ENCODE peak calls at places on chromosomes 12 and 14, in seven cellular contexts. D is hepatocyte, M is choroid plexus epithelial cell, V is fibroblast of pulmonary artery, S is foreskin fibroblast, L is PC-9, N is uterus. B is an unnamed sample.

GRCh38 chr14:64212666-64213065 is 81.5 kb downstream of the ESR2 start:
- DNase-seq in D (no peak), S (no peak), N (no peak), V (no peak), M (no peak), L (no peak), B (no peak)

GRCh38 chr14:92985521-92985920 is 62.6 kb downstream of the CHGA start:
- DNase-seq in V (no peak), D (no peak), N (no peak), L (no peak), S (no peak), M (no peak), B (no peak)

GRCh38 chr12:68180792-68181744 is 21.5 kb upstream of the IFNG start:
- DNase-seq in D (peak), S (no peak), V (no peak), L (no peak), N (no peak), M (peak), B (no peak)

GRCh38 chr12:123671876-123672275 is 963 bp downstream of the TCTN2 start:
- DNase-seq in M (peak), V (no peak), D (no peak), N (no peak), L (no peak), S (peak), B (no peak)

GRCh38 chr12:13503094-13503835 is 306.7 kb downstream of the EMP1 start:
- DNase-seq in M (no peak), S (no peak), N (no peak), V (no peak), D (peak), L (no peak), B (no peak)

GRCh38 chr14:92754956-92755355 is 6.5 kb upstream of the LGMN start:
- DNase-seq in N (no peak), V (no peak), M (no peak), D (no peak), S (no peak), L (no peak), B (no peak)

GRCh38 chr12:113208041-113208934 is 13.0 kb upstream of the TPCN1 start:
- DNase-seq in S (peak), V (peak), N (no peak), D (no peak), M (peak), L (no peak), B (peak)

GRCh38 chr12:75289678-75290200 is 40.4 kb downstream of the CAPS2 start:
- DNase-seq in D (no peak), S (peak), N (no peak), L (no peak), V (peak), M (peak), B (no peak)

GRCh38 chr12:58496411-58496810 is 423.9 kb downstream of the LRIG3 start:
- DNase-seq in L (peak), V (peak), M (peak), N (no peak), S (no peak), D (no peak), B (no peak)

GRCh38 chr14:31692376-31692781 is 131.2 kb downstream of the NUBPL start:
- DNase-seq in N (no peak), V (peak), S (peak), L (no peak), M (peak), D (no peak), B (no peak)

GRCh38 chr12:10982244-10982643 is 4.5 kb downstream of the TAS2R50 start:
- DNase-seq in L (no peak), N (no peak), V (no peak), M (no peak), S (no peak), D (no peak), B (no peak)

GRCh38 chr14:55807536-55807935 is 227.5 kb downstream of the KTN1 start:
- DNase-seq in N (no peak), S (no peak), M (no peak), V (no peak), D (no peak), L (no peak), B (no peak)

GRCh38 chr14:26598672-26599131 is 869 bp upstream of the NOVA1 start:
- DNase-seq in S (no peak), M (no peak), L (no peak), D (no peak), V (peak), N (no peak), B (no peak)

GRCh38 chr12:64826234-64826633 is 1.8 kb downstream of the TBC1D30 start:
- DNase-seq in D (peak), N (peak), S (no peak), M (peak), L (no peak), V (peak), B (no peak)

GRCh38 chr14:104140213-104140462 is 1.8 kb downstream of the KIF26A start:
- DNase-seq in N (no peak), D (no peak), M (no peak), S (no peak), L (no peak), V (no peak), B (peak)

GRCh38 chr12:101521136-101521535 is 46.0 kb downstream of the SPIC start:
- DNase-seq in D (no peak), M (no peak), N (no peak), S (no peak), V (no peak), L (no peak), B (no peak)

GRCh38 chr12:47979686-47980085 is 16.3 kb downstream of the TMEM106C start:
- DNase-seq in V (no peak), M (no peak), S (no peak), N (no peak), L (no peak), D (no peak), B (no peak)

GRCh38 chr12:66744956-66745383 is 66.1 kb upstream of the GRIP1 start:
- DNase-seq in V (no peak), N (no peak), S (no peak), M (no peak), D (peak), L (no peak), B (no peak)

GRCh38 chr12:48078901-48079300 is 27.0 kb downstream of the SENP1 start:
- DNase-seq in V (peak), N (no peak), L (peak), D (no peak), S (peak), M (peak), B (no peak)

GRCh38 chr12:57755454-57756372 is 810 bp downstream of the MARCHF9 start:
- DNase-seq in M (no peak), S (no peak), L (peak), N (no peak), D (peak), V (no peak), B (no peak)

GRCh38 chr12:3154006-3154405 is 76.8 kb downstream of the TSPAN9 start:
- DNase-seq in S (no peak), N (no peak), V (no peak), M (no peak), L (no peak), D (no peak), B (no peak)

GRCh38 chr12:59650594-59651229 is 54.9 kb downstream of the SLC16A7 start:
- DNase-seq in V (peak), D (no peak), S (no peak), L (no peak), M (peak), N (no peak), B (no peak)

GRCh38 chr12:26028953-26029740 is 70.7 kb downstream of the RASSF8 start:
- DNase-seq in L (peak), N (no peak), S (peak), M (peak), D (peak), V (peak), B (no peak)

GRCh38 chr14:99182548-99183115 is 89.4 kb downstream of the BCL11B start:
- DNase-seq in V (no peak), N (no peak), S (no peak), D (no peak), M (no peak), L (no peak), B (no peak)

GRCh38 chr12:39327520-39327919 is 115.4 kb downstream of the KIF21A start:
- DNase-seq in D (peak), S (no peak), N (no peak), V (peak), M (no peak), L (no peak), B (no peak)

GRCh38 chr12:85468356-85469157 is 188.5 kb downstream of the ALX1 start:
- DNase-seq in N (no peak), D (peak), M (peak), V (peak), L (peak), S (peak), B (peak)

GRCh38 chr14:91415794-91416743 is 1.6 kb downstream of the CCDC88C start:
- DNase-seq in L (no peak), D (no peak), S (no peak), M (no peak), V (no peak), N (no peak), B (no peak)

GRCh38 chr14:75279153-75279738 is 618 bp downstream of the FOS start:
- DNase-seq in M (peak), S (peak), D (peak), N (peak), V (peak), L (peak), B (peak)

GRCh38 chr12:30617568-30617967 is 78.1 kb downstream of the IPO8 start:
- DNase-seq in D (no peak), M (no peak), V (no peak), S (no peak), N (no peak), L (no peak), B (no peak)

GRCh38 chr12:68639396-68639767 is 28.7 kb downstream of the RAP1B start:
- DNase-seq in S (no peak), V (no peak), L (no peak), D (no peak), M (no peak), N (no peak), B (no peak)

GRCh38 chr12:55908726-55909512 is 18.8 kb downstream of the PYM1 start:
- DNase-seq in D (peak), M (peak), N (no peak), V (peak), L (no peak), S (no peak), B (no peak)

GRCh38 chr14:83416476-83416875 is 1882.8 kb upstream of the SEL1L start:
- DNase-seq in S (no peak), L (no peak), V (no peak), D (no peak), N (no peak), M (no peak), B (no peak)

GRCh38 chr14:75453817-75454434 is 26.1 kb downstream of the JDP2 start:
- DNase-seq in S (no peak), D (no peak), V (no peak), L (no peak), M (no peak), N (no peak), B (no peak)

GRCh38 chr12:123748661-123749060 is 13.4 kb upstream of the DNAH10 start:
- DNase-seq in N (no peak), M (peak), L (no peak), D (no peak), S (no peak), V (no peak), B (no peak)

GRCh38 chr12:125890983-125891382 is 825.7 kb downstream of the AACS start:
- DNase-seq in D (no peak), S (no peak), V (no peak), L (no peak), N (no peak), M (peak), B (no peak)

GRCh38 chr12:67107235-67107634 is 161.9 kb upstream of the CAND1 start:
- DNase-seq in V (no peak), D (no peak), M (no peak), N (no peak), S (no peak), L (no peak), B (no peak)

GRCh38 chr14:91186515-91187066 is 57.9 kb downstream of the GPR68 start:
- DNase-seq in L (no peak), V (no peak), D (no peak), S (peak), N (no peak), M (no peak), B (no peak)

GRCh38 chr14:29463727-29464370 is 463.8 kb downstream of the PRKD1 start:
- DNase-seq in S (no peak), M (peak), N (no peak), V (peak), L (no peak), D (no peak), B (no peak)
- TF ChIP-seq CTCF in S (no peak), M (no peak), N (no peak), V (peak), L (no peak), D (no peak), B (no peak)

DNA sequence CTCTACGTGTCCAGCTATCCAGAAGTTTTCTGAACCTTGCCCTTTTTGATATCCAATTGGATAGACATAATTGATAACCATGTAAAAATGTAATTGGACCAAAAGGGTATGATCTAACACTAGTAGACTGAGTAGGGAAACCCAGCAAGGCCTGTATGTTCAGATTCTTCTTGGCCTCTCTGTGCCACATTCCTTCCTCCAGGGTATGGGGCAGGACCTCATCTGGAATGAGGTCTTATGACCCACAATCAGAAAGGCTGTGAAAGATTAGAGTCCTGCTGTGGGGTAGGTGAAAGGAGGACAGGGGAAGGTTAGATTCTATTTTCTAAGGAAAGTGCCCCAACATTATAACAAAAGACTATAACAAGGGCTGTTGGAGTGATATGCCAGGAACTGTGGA is 51.3 kb upstream of the A2ML1 start:
- DNase-seq in N (no peak), M (no peak), D (no peak), V (no peak), L (no peak), S (no peak), B (no peak)
- TF ChIP-seq CTCF in N (no peak), M (peak), D (no peak), V (no peak), L (no peak), S (no peak), B (no peak)

DNA sequence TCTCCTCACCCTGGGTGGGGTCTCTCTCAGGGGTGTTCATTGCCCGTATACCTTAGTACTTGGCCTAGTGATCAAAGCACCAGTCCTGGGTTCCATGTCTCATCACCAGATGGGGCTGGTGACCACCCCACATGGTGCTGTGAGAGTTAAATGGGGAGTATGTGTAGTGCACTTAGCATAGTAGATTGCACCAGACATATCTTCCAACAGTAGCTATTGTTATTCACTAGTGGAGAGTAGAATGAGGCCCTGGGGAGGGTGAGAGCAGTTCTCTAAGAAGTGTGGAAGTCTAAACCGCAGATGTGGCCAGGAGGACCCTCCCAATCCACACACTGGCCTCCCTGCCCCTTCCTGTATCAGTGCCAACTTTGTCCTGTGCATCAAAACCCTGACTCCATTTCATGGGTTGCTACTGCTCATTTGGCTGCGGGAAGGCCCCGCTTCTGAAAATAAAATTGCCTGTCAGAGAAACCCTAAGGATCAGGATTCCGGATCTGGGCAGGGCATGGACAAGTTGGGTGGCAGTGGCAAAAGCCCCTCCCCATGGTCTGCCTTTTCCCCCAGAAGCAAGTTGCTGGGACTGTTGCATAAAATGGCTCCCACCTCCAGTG is 4.4 kb downstream of the CD9 start:
- DNase-seq in N (no peak), M (no peak), L (no peak), D (no peak), S (no peak), V (peak), B (no peak)
- TF ChIP-seq CTCF in N (no peak), M (peak), L (no peak), D (no peak), S (no peak), V (no peak), B (no peak)

GRCh38 chr14:69658664-69659261 is 47.4 kb downstream of the SUSD6 start:
- DNase-seq in S (no peak), V (peak), M (peak), D (peak), L (peak), N (no peak), B (no peak)

GRCh38 chr14:69662636-69663321 is 51.4 kb downstream of the SUSD6 start:
- DNase-seq in V (no peak), D (no peak), S (no peak), M (no peak), L (no peak), N (no peak), B (no peak)

GRCh38 chr14:69660344-69661193 is 49.2 kb downstream of the SUSD6 start:
- DNase-seq in V (no peak), S (no peak), D (no peak), M (no peak), L (no peak), N (no peak), B (no peak)

GRCh38 chr14:69663322-69663686 is 51.9 kb downstream of the SUSD6 start:
- DNase-seq in V (no peak), M (no peak), S (no peak), N (peak), L (no peak), D (no peak), B (peak)

DNA sequence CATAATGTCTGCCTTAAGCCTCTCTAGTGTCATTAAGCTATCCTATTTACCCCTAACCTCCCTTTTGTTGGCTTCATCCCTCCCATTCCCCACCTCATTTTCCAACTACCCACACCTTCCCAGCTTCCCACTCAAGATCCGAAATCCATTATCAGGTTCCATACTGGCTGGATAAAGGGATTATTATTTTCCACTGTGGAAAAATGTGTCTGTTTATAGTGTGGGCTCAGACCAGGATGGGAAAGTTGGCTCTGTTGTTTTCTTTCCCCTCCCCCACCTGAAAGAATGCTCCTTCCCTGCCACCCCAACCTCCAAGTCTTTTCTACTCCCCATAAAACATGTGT is 49.8 kb downstream of the SUSD6 start:
- DNase-seq in S (no peak), V (no peak), L (no peak), N (no peak), D (no peak), M (no peak), B (no peak)
- TF ChIP-seq CTCF in S (no peak), V (no peak), L (no peak), N (no peak), D (no peak), M (no peak), B (no peak)

GRCh38 chr12:118034429-118035193 is 18.1 kb downstream of the RFC5 start:
- DNase-seq in S (no peak), L (peak), D (peak), V (peak), N (no peak), M (peak), B (no peak)
- TF ChIP-seq CTCF in S (peak), L (peak), D (peak), V (peak), N (no peak), M (peak), B (no peak)

GRCh38 chr12:105278043-105278697 is 42.2 kb upstream of the APPL2 start:
- DNase-seq in N (no peak), V (peak), D (peak), M (peak), S (peak), L (no peak), B (no peak)
- TF ChIP-seq CTCF in N (no peak), V (peak), D (no peak), M (peak), S (peak), L (no peak), B (no peak)

DNA sequence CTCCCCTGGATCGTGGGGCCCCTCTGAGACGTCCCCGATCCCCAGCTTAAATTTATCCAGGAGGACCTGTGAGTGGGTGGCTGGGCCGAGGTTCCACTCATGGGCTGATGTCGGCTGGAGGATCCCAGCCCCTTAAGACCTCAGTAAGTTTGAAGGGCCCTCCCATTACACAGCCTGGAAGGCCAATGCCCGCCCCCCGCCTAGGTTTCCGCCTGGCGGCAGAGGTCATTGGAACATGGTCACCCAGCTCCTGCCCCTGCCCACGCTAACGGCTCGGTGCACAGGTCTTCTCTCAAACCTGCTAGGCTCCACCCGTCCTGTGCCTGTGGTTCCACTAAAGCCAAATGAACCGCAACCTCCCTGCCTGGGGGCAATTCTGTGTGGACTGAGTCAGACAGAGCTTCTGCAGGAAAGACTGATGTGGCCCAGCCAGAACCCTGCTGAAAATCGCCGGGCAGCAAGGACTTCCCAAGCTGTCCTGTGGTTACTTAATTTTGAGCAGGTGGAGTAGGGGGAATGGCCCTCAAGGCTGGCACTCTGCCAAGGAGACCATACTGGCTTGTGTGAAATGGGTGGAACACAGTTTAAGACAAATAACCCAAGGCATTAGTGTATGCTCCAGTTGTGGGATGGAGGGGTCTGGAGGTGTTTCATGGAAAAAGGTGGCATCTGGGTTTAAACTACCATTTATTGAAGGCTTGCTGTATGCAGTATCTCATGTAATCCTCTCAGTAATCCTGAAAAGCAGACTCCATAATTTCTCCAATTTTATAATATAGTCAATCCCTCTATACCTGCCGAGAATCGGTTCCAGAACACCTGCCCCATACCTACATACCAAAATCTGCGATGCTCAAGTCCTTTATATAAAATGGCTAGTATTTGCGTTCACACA is 903 bp upstream of the NT5DC3 start:
- DNase-seq in M (peak), N (peak), D (peak), V (no peak), S (peak), L (peak), B (peak)
- TF ChIP-seq CTCF in M (no peak), N (no peak), D (no peak), V (no peak), S (no peak), L (no peak), B (no peak)

B was measured in lower leg skin.